ENCODE peak calls at places on chromosome 1, in six cellular contexts. C is K562; P is ovary; B is colonic mucosa; A is GM23338; J is CD8-positive, alpha-beta T cell. V is an unnamed sample. For H3K4me1, the result is how much of the 10 kb centered on the place peaks cover.

GRCh38 chr1:81142099-81142776 is 658.5 kb upstream of the ADGRL2 start:
- DNase-seq in C (no peak), P (no peak), B (no peak), A (no peak), J (no peak), V (no peak)

GRCh38 chr1:150021191-150021688 is 10.7 kb upstream of the OTUD7B start:
- DNase-seq in C (no peak), P (no peak), B (peak), A (no peak), J (no peak), V (no peak)

GRCh38 chr1:18942340-18942739 is 14.1 kb downstream of the IFFO2 start:
- DNase-seq in C (no peak), P (no peak), B (no peak), A (no peak), J (peak), V (no peak)

GRCh38 chr1:5974631-5975030 is 17.6 kb downstream of the NPHP4 start:
- DNase-seq in C (no peak), P (no peak), B (no peak), A (no peak), J (no peak), V (no peak)

GRCh38 chr1:8004803-8005573 is 21.1 kb downstream of the ERRFI1 start:
- DNase-seq in C (peak), P (peak), B (peak), A (no peak), J (no peak), V (peak)

GRCh38 chr1:21831454-21831970 is 19.4 kb downstream of the LDLRAD2 start:
- DNase-seq in C (no peak), P (no peak), B (no peak), A (no peak), J (no peak), V (no peak)

GRCh38 chr1:58575831-58576726 is 973 bp downstream of the TACSTD2 start:
- DNase-seq in C (no peak), P (no peak), B (peak), A (peak), J (no peak), V (peak)

GRCh38 chr1:57934745-57935144 is 510.9 kb upstream of the DAB1 start:
- DNase-seq in C (no peak), P (no peak), B (no peak), A (no peak), J (no peak), V (no peak)

GRCh38 chr1:12047120-12047876 is 15.8 kb upstream of the TNFRSF8 start:
- DNase-seq in C (no peak), P (no peak), B (no peak), A (no peak), J (peak), V (no peak)

GRCh38 chr1:206962269-206962668 is 8.0 kb downstream of the FCAMR start:
- DNase-seq in C (no peak), P (no peak), B (no peak), A (no peak), J (no peak), V (no peak)

DNA sequence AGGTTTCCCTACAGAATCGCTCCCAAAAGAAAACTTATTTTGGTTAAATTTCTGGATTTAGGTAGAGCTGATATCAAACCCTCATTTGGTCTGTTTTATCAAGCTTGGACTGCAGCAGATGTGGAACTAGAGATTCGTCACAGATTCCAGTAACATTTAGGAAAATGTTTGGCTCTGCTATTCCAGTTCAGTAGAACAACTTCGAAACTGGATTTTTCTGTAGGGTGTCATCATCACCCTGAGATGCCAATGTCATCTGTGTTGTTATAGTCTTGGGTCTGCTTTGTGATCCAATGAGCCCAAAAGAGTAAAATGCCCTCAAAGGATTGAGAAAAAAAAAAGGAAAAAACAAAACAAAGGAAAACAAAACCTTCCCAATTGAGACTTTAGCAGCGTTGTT is 55.4 kb downstream of the LAMC2 start:
- DNase-seq in C (no peak), P (no peak), B (no peak), A (no peak), J (no peak), V (no peak)
- H3K27ac ChIP-seq in C (no peak), P (peak), B (no peak), A (no peak), J (no peak), V (no peak)

GRCh38 chr1:115677172-115677542 is 35.4 kb downstream of the VANGL1 start:
- DNase-seq in C (no peak), P (no peak), B (no peak), A (peak), J (no peak), V (no peak)
- H3K4me1 ChIP-seq in C (under half), P (under half), B (under half), A (under half), J (under half), V (under half)

DNA sequence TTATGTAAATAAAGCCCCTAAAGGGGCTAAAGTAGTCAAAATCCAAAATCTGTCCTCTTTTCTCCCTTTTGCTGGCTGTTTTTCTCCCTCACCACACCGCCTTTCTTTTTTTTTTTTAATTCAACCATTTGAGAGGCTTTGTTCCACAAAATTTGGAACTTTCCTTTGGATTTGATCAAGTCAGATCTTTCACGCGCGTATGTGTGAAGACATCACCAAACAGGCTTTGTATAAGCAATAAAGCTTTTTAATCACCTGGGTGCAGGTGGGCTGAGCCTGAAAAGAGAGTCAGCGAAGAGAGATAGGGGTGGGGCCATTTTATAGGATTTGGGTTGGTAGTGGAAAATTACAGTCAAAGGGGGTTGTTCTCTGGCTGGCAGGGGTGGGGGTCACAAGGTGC is 5.3 kb upstream of the HPDL start:
- DNase-seq in C (no peak), P (no peak), B (no peak), A (peak), J (no peak), V (no peak)
- H3K27ac ChIP-seq in C (no peak), P (no peak), B (no peak), A (peak), J (no peak), V (no peak)

DNA sequence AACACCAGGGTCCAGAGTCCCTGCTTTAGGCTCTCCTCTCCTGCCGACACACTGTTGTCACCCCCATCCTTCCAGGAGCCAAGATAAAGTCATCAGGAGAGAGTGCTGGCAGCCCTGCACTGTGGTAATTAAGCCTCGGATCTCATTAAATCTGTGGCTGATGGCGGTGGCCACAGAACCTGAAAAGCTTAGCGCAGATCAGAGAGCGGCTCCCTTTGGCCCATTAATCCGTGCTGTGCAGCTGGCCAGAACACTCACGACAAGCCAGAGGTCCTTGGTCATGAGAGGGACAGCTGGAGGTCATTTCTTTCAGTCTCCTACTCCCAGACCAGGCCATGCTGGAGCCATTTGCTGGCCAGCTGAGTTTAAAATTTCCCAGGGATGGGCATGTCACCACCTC is 1.6 kb upstream of the PAFAH2 start:
- DNase-seq in C (no peak), P (no peak), B (no peak), A (no peak), J (no peak), V (no peak)
- H3K4me1 ChIP-seq in C (under half), P (under half), B (under half), A (under half), J (under half), V (under half)

GRCh38 chr1:65255088-65256050 is 54.0 kb upstream of the DNAJC6 start:
- DNase-seq in C (peak), P (peak), B (no peak), A (peak), J (no peak), V (no peak)
- H3K27ac ChIP-seq in C (peak), P (no peak), B (no peak), A (no peak), J (no peak), V (no peak)

GRCh38 chr1:233707153-233707905 is 93.4 kb downstream of the KCNK1 start:
- DNase-seq in C (peak), P (no peak), B (peak), A (no peak), J (no peak), V (no peak)
- H3K4me1 ChIP-seq in C (under half), P (under half), B (under half), A (under half), J (under half), V (under half)